ENCODE peak calls at places on chromosomes 6 and 20, in four cellular contexts. I, Z, V and Q are unnamed samples. For H3K27me3, the result is how much of the 10 kb centered on the place peaks cover.

GRCh38 chr6:113340371-113340770 is 516.8 kb upstream of the MARCKS start:
- DNase-seq in V (no peak), I (no peak), Z (no peak), Q (no peak)

GRCh38 chr6:27866370-27867050 is 45.7 kb downstream of the OR2B2 start:
- DNase-seq in I (no peak), Z (no peak), V (no peak), Q (no peak)

GRCh38 chr20:23305098-23305497 is 45.5 kb upstream of the NXT1 start:
- DNase-seq in V (no peak), Z (no peak), I (no peak), Q (no peak)

GRCh38 chr20:1816384-1817381 is 78.5 kb upstream of the SIRPA start:
- DNase-seq in V (no peak), Z (no peak), I (peak), Q (no peak)

GRCh38 chr6:3566812-3567211 is 110.0 kb upstream of the SLC22A23 start:
- DNase-seq in Z (no peak), I (no peak), V (no peak), Q (no peak)

GRCh38 chr20:12265662-12266061 is 348.0 kb downstream of the BTBD3 start:
- DNase-seq in V (peak), I (no peak), Z (no peak), Q (no peak)

GRCh38 chr20:11451793-11452291 is 465.9 kb upstream of the BTBD3 start:
- DNase-seq in V (no peak), Z (no peak), I (no peak), Q (peak)

GRCh38 chr20:5696011-5696559 is 54.1 kb upstream of the SHLD1 start:
- DNase-seq in Z (no peak), V (no peak), I (peak), Q (no peak)

GRCh38 chr20:39381598-39381997 is 419.5 kb downstream of the DHX35 start:
- DNase-seq in V (no peak), Z (no peak), I (no peak), Q (no peak)

DNA sequence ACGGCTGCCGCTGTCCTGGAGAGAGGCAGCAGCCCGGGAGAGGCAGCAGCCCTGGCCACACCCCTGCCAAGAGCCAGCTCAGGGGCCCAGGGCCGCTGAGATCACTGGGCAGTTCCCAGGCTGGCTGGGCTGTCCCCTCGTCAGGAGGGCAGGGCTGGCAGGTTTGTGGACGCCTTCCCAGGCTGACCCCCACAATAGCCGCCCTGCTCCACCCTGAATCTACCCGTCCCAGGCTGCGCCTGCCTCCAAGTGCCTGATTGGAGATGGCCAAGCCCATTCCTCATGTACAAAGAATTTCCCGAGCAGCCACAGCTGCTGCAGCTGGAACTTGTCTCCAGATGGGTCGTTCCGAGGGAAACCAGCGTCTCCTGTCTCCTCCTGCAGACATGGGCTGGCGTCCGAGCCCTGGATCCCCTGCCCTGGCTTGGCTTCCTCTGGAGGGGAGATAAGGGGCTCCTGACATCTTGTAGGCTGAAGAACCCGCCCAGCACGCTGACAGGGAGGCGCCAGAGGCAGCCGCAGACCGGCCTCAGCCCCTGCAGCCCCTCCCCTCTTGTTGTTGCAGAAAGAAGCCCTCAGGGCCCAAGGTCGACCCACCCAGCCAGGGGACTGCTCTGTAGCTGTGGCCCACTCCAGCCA is 9.4 kb upstream of the GATA5 start:
- DNase-seq in Z (peak), I (no peak), V (no peak), Q (peak)
- H3K27me3 ChIP-seq in Z (under half), I (under half), V (half or more), Q (under half)

DNA sequence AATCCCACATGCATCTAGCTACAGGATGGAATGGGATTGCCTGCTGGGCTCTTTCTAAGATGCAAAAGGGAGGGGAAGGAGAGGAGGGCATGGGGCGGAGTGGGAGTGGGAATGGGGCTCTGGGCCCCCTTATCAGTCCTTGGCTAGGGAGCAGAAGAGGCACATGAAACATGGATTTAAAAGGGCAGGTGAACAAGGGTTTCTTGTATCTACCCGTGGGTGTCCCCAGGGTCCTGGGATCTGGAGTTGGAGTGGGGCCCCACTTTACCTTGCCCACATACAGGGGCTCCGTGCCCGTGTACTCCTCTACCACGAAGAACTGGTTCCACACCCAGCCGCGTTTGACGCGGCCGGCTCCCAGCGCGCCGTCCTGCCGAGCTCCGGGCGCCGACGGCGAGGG is 57.5 kb downstream of the CDH22 start:
- DNase-seq in V (no peak), Z (no peak), I (no peak), Q (no peak)
- H3K27me3 ChIP-seq in V (half or more), Z (under half), I (half or more), Q (under half)

GRCh38 chr20:3248167-3248992 is 9.4 kb upstream of the SLC4A11 start:
- DNase-seq in V (no peak), I (peak), Z (peak), Q (no peak)
- H3K27me3 ChIP-seq in V (under half), I (under half), Z (under half), Q (under half)

GRCh38 chr6:86407128-86407527 is 530.2 kb upstream of the HTR1E start:
- DNase-seq in I (no peak), Z (no peak), V (no peak), Q (no peak)
- H3K27me3 ChIP-seq in I (under half), Z (under half), V (under half), Q (under half)